ENCODE peak calls at places on chromosome 4, in five cellular contexts. One of them, this sample, is unnamed.

GRCh38 chr4:48478273-48478672 is 4.9 kb upstream of the SLC10A4 start:
- DNase-seq in WTC11: no peak
- DNase-seq in K562: no peak
- DNase-seq in GM12878: no peak
- DNase-seq in HepG2: no peak
- DNase-seq in this sample: no peak

GRCh38 chr4:48420172-48420571 is 63.0 kb upstream of the SLC10A4 start:
- DNase-seq in WTC11: no peak
- DNase-seq in K562: no peak
- DNase-seq in GM12878: no peak
- DNase-seq in HepG2: no peak
- DNase-seq in this sample: no peak

GRCh38 chr4:157012781-157013180 is 41.2 kb upstream of the PDGFC start:
- DNase-seq in WTC11: no peak
- DNase-seq in K562: no peak
- DNase-seq in GM12878: no peak
- DNase-seq in HepG2: no peak
- DNase-seq in this sample: no peak

GRCh38 chr4:76896731-76897521 is 1.0 kb downstream of the SOWAHB start:
- DNase-seq in WTC11: peak
- DNase-seq in K562: no peak
- DNase-seq in GM12878: no peak
- DNase-seq in HepG2: no peak
- DNase-seq in this sample: no peak

GRCh38 chr4:25174674-25175073 is 14.4 kb upstream of the SEPSECS start:
- DNase-seq in WTC11: no peak
- DNase-seq in K562: no peak
- DNase-seq in GM12878: no peak
- DNase-seq in HepG2: no peak
- DNase-seq in this sample: no peak

GRCh38 chr4:90165883-90166282 is 38.7 kb downstream of the CCSER1 start:
- DNase-seq in WTC11: no peak
- DNase-seq in K562: no peak
- DNase-seq in GM12878: peak
- DNase-seq in HepG2: no peak
- DNase-seq in this sample: no peak

GRCh38 chr4:35970366-35970960 is 273.9 kb downstream of the ARAP2 start:
- DNase-seq in WTC11: no peak
- DNase-seq in K562: no peak
- DNase-seq in GM12878: no peak
- DNase-seq in HepG2: no peak
- DNase-seq in this sample: no peak

GRCh38 chr4:77308843-77309242 is 151.8 kb downstream of the CCNG2 start:
- DNase-seq in WTC11: no peak
- DNase-seq in K562: peak
- DNase-seq in GM12878: no peak
- DNase-seq in HepG2: peak
- DNase-seq in this sample: no peak

DNA sequence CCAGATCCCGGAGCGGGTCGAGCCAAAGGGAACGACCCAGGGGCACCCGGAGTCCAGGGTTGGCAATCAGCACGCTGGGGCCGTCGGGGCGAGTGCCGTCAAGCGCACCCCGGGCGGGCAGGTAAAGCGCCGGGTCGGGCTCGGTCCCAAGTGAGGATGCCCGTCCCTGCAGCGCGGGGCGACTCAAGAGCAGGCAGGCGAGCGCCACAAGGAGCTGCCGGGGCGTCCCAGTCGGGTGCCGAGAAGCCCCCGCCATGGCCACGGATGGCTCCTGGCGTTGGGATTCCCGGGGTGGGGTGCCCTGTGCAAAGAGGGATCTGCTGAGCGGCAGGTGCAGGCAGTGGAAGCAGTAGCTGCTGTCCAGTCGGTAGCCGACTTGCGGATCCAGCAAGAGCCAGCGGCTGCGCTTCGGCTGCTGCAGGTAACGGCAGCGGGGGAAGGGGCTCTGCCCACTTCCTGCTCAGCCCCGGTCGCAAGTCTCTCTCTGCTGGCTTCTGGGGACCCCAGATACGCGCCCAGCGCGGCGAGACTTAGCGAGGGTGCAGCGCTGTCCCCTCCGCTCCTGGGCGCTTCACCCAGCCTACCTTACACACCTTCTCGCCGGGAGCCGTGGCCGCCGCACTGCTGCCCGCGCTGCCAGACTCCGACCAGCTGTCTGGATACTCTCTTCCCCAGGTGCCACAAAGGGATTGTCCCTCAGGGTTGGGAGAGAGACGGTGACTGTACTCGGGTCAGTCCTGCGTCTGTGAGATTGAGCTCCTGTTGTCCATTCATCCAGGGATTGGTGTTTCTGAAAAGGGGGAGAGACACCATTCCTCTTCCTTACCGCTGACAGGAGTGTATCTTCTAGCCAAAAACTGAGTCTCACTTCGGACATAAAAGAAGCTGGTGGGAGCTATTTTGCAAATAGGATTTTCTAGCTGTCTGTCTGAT is at the start of gene FREM3:
- DNase-seq in WTC11: peak
- DNase-seq in K562: no peak
- DNase-seq in GM12878: no peak
- DNase-seq in HepG2: no peak
- DNase-seq in this sample: peak
- TF ChIP-seq ATF2 in WTC11: no peak
- TF ChIP-seq ATF2 in K562: no peak
- TF ChIP-seq ATF2 in GM12878: no peak
- TF ChIP-seq ATF2 in HepG2: no peak
- TF ChIP-seq ATF2 in this sample: no peak

GRCh38 chr4:2059034-2059725 is at the start of gene NAT8L:
- DNase-seq in WTC11: peak
- DNase-seq in K562: peak
- DNase-seq in GM12878: no peak
- DNase-seq in HepG2: no peak
- DNase-seq in this sample: no peak
- TF ChIP-seq ATF2 in WTC11: no peak
- TF ChIP-seq ATF2 in K562: no peak
- TF ChIP-seq ATF2 in GM12878: no peak
- TF ChIP-seq ATF2 in HepG2: no peak
- TF ChIP-seq ATF2 in this sample: no peak

GRCh38 chr4:4605849-4606248 is 64.0 kb upstream of the STX18 start:
- DNase-seq in WTC11: no peak
- DNase-seq in K562: no peak
- DNase-seq in GM12878: no peak
- DNase-seq in HepG2: no peak
- DNase-seq in this sample: no peak

GRCh38 chr4:4608214-4608537 is 66.3 kb upstream of the STX18 start:
- DNase-seq in WTC11: no peak
- DNase-seq in K562: no peak
- DNase-seq in GM12878: no peak
- DNase-seq in HepG2: no peak
- DNase-seq in this sample: no peak

GRCh38 chr4:4609622-4610334 is 67.9 kb upstream of the STX18 start:
- DNase-seq in WTC11: no peak
- DNase-seq in K562: no peak
- DNase-seq in GM12878: no peak
- DNase-seq in HepG2: peak
- DNase-seq in this sample: no peak

GRCh38 chr4:4606321-4606720 is 64.5 kb upstream of the STX18 start:
- DNase-seq in WTC11: no peak
- DNase-seq in K562: no peak
- DNase-seq in GM12878: no peak
- DNase-seq in HepG2: no peak
- DNase-seq in this sample: no peak

DNA sequence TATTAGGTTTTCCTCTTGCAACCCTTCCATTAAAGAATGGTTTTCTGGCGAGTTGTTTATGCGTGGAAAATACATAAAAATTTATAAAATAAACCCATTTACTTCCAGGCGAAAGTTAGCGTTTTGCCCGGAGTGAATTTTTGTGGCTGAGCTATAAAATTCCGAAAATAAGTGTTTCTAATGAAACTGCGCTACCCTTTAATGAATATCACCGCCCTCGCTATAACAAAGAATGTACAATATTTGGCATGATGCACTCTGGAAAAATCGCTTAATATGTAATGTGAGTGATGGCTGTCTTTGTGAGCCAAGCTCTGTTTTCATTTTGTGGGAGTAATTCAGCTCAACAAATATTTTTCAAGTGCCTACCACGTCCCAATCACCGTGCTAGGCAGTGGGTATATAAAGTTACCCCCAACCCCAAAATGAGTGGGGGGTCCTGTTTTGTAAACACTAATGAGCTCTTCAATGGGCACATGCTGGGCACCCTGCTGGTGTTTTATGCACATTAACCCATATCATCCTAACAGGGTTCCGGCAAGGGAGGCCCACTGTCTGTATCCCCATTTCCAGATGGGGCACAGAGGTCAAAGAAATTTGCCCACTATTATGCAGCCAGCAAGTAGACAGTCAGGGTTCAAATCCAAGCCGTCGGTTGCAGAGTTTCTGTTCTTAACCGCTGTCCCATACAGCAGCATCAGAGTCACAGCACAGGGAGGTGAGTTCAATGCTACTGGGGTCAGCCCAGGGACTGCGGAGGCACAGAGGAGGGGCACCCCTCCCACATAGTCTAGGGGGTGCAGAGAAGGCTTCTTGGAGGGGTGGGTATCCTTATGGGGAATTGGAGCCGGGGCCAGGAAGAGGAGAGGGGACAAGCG is 65.7 kb upstream of the STX18 start:
- DNase-seq in WTC11: no peak
- DNase-seq in K562: no peak
- DNase-seq in GM12878: no peak
- DNase-seq in HepG2: no peak
- DNase-seq in this sample: no peak
- TF ChIP-seq ATF2 in WTC11: no peak
- TF ChIP-seq ATF2 in K562: no peak
- TF ChIP-seq ATF2 in GM12878: no peak
- TF ChIP-seq ATF2 in HepG2: no peak
- TF ChIP-seq ATF2 in this sample: no peak

GRCh38 chr4:80073362-80074008 is 456 bp upstream of the ANTXR2 start:
- DNase-seq in WTC11: no peak
- DNase-seq in K562: peak
- DNase-seq in GM12878: peak
- DNase-seq in HepG2: no peak
- DNase-seq in this sample: no peak
- TF ChIP-seq ATF2 in WTC11: no peak
- TF ChIP-seq ATF2 in K562: no peak
- TF ChIP-seq ATF2 in GM12878: peak
- TF ChIP-seq ATF2 in HepG2: no peak
- TF ChIP-seq ATF2 in this sample: no peak

This sample was measured in H1.